ENCODE peak calls at places on chromosomes 6 and 20, in seven cellular contexts. S, I, E, R, L, H and B are unnamed samples.
A peak's percentile ranks its signal among the peaks of the same experiment; 100 is the strongest.

GRCh38 chr6:127737009-127737486 is 160.1 kb downstream of the C6orf58 start:
- DNase-seq in S (peak; percentile 63), I (peak; percentile 74), E (no peak), R (peak; percentile 44), L (peak; percentile 89), H (peak; percentile 43), B (peak; percentile 25)

GRCh38 chr6:72857791-72858190 is 235.9 kb downstream of the KCNQ5 start:
- DNase-seq in S (no peak), I (no peak), E (no peak), R (peak; percentile 45), L (peak; percentile 36), H (no peak), B (no peak)

GRCh38 chr6:45265246-45265645 is 62.9 kb upstream of the RUNX2 start:
- DNase-seq in S (no peak), I (no peak), E (no peak), R (no peak), L (peak; percentile 18), H (no peak), B (no peak)

GRCh38 chr6:155103816-155104366 is 108.8 kb downstream of the TIAM2 start:
- DNase-seq in S (no peak), I (no peak), E (no peak), R (peak; percentile 62), L (peak; percentile 35), H (no peak), B (no peak)

GRCh38 chr20:16005612-16006493 is 567.4 kb downstream of the KIF16B start:
- DNase-seq in S (no peak), I (no peak), E (no peak), R (no peak), L (no peak), H (no peak), B (no peak)

GRCh38 chr20:29497261-29497671 is 1760.2 kb upstream of the DEFB115 start:
- DNase-seq in S (peak; percentile 8), I (no peak), E (no peak), R (no peak), L (peak; percentile 52), H (peak; percentile 12), B (no peak)

GRCh38 chr20:14264869-14265268 is 72.5 kb downstream of the FLRT3 start:
- DNase-seq in S (no peak), I (no peak), E (no peak), R (no peak), L (peak; percentile 71), H (no peak), B (peak; percentile 7)

GRCh38 chr6:41570270-41570615 is 24.1 kb downstream of the FOXP4 start:
- DNase-seq in S (no peak), I (no peak), E (no peak), R (no peak), L (no peak), H (no peak), B (no peak)

GRCh38 chr6:150767585-150768164 is 97.8 kb upstream of the MTHFD1L start:
- DNase-seq in S (no peak), I (no peak), E (no peak), R (peak; percentile 74), L (peak; percentile 64), H (no peak), B (no peak)

GRCh38 chr6:160972111-160972510 is 19.5 kb upstream of the MAP3K4 start:
- DNase-seq in S (no peak), I (no peak), E (no peak), R (peak; percentile 98), L (peak; percentile 97), H (peak; percentile 95), B (no peak)

GRCh38 chr20:19964289-19965263 is 52.6 kb upstream of the NAA20 start:
- DNase-seq in S (no peak), I (no peak), E (no peak), R (peak; percentile 84), L (peak; percentile 95), H (peak; percentile 67), B (peak; percentile 78)

GRCh38 chr6:107805504-107805903 is 18.6 kb downstream of the SCML4 start:
- DNase-seq in S (no peak), I (no peak), E (no peak), R (no peak), L (no peak), H (no peak), B (no peak)

GRCh38 chr6:53517021-53517420 is 27.9 kb downstream of the GCLC start:
- DNase-seq in S (no peak), I (no peak), E (no peak), R (no peak), L (peak; percentile 19), H (no peak), B (peak; percentile 48)

GRCh38 chr6:140314675-140315074 is 940.2 kb upstream of the CITED2 start:
- DNase-seq in S (no peak), I (no peak), E (no peak), R (no peak), L (no peak), H (no peak), B (no peak)

GRCh38 chr6:150336299-150336698 is 32.5 kb upstream of the IYD start:
- DNase-seq in S (no peak), I (peak; percentile 23), E (no peak), R (peak; percentile 90), L (peak; percentile 20), H (no peak), B (no peak)

GRCh38 chr20:8801686-8802085 is 267.2 kb upstream of the PLCB4 start:
- DNase-seq in S (no peak), I (no peak), E (no peak), R (no peak), L (no peak), H (no peak), B (no peak)

GRCh38 chr20:49570828-49571552 is 3.1 kb upstream of the PTGIS start:
- DNase-seq in S (no peak), I (no peak), E (no peak), R (peak; percentile 85), L (peak; percentile 47), H (no peak), B (no peak)

GRCh38 chr6:2264932-2265331 is 19.5 kb upstream of the GMDS start:
- DNase-seq in S (no peak), I (no peak), E (no peak), R (peak; percentile 44), L (peak; percentile 60), H (no peak), B (no peak)

GRCh38 chr6:165616116-165616515 is 46.9 kb downstream of the PDE10A start:
- DNase-seq in S (no peak), I (no peak), E (no peak), R (no peak), L (peak; percentile 88), H (peak; percentile 75), B (no peak)

GRCh38 chr6:169174516-169175359 is 78.9 kb downstream of the THBS2 start:
- DNase-seq in S (no peak), I (no peak), E (no peak), R (no peak), L (no peak), H (no peak), B (no peak)

GRCh38 chr20:44129996-44130718 is 56.8 kb downstream of the JPH2 start:
- DNase-seq in S (no peak), I (no peak), E (no peak), R (peak; percentile 53), L (no peak), H (no peak), B (no peak)

GRCh38 chr6:35214869-35215664 is 1.3 kb downstream of the SCUBE3 start:
- DNase-seq in S (no peak), I (no peak), E (no peak), R (no peak), L (no peak), H (no peak), B (no peak)

GRCh38 chr6:108383967-108384366 is 89.1 kb downstream of the AFG1L start:
- DNase-seq in S (no peak), I (no peak), E (no peak), R (no peak), L (no peak), H (no peak), B (no peak)

GRCh38 chr20:48205786-48206185 is 420.5 kb upstream of the SULF2 start:
- DNase-seq in S (no peak), I (no peak), E (no peak), R (no peak), L (no peak), H (no peak), B (no peak)

GRCh38 chr6:72798196-72798595 is 176.3 kb downstream of the KCNQ5 start:
- DNase-seq in S (no peak), I (no peak), E (no peak), R (peak; percentile 65), L (peak; percentile 20), H (peak; percentile 40), B (no peak)

GRCh38 chr20:45157977-45158376 is 16.7 kb upstream of the PI3 start:
- DNase-seq in S (no peak), I (peak; percentile 8), E (no peak), R (peak; percentile 81), L (peak; percentile 78), H (peak; percentile 83), B (no peak)

GRCh38 chr20:8362457-8362856 is 230.4 kb downstream of the PLCB1 start:
- DNase-seq in S (no peak), I (no peak), E (no peak), R (no peak), L (no peak), H (no peak), B (no peak)

GRCh38 chr6:68876792-68877493 is 241.9 kb downstream of the ADGRB3 start:
- DNase-seq in S (no peak), I (no peak), E (no peak), R (peak; percentile 6), L (peak; percentile 47), H (peak; percentile 3), B (peak; percentile 13)

GRCh38 chr6:144194293-144194828 is 44.0 kb downstream of the STX11 start:
- DNase-seq in S (no peak), I (no peak), E (no peak), R (no peak), L (peak; percentile 19), H (no peak), B (no peak)

GRCh38 chr20:19071442-19071717 is 141.1 kb upstream of the SLC24A3 start:
- DNase-seq in S (no peak), I (no peak), E (no peak), R (no peak), L (no peak), H (no peak), B (no peak)

GRCh38 chr20:61424628-61425420 is 172.8 kb downstream of the CDH4 start:
- DNase-seq in S (no peak), I (no peak), E (no peak), R (no peak), L (no peak), H (no peak), B (no peak)

GRCh38 chr6:25053875-25054371 is 118.2 kb upstream of the RIPOR2 start:
- DNase-seq in S (no peak), I (no peak), E (no peak), R (peak; percentile 88), L (peak; percentile 80), H (peak; percentile 74), B (no peak)

GRCh38 chr6:148518371-148519156 is 175.9 kb downstream of the SASH1 start:
- DNase-seq in S (no peak), I (no peak), E (no peak), R (no peak), L (no peak), H (no peak), B (no peak)

GRCh38 chr6:81876977-81877376 is 124.5 kb upstream of the TENT5A start:
- DNase-seq in S (no peak), I (no peak), E (no peak), R (peak; percentile 65), L (no peak), H (no peak), B (no peak)

GRCh38 chr6:81366970-81367369 is 385.5 kb downstream of the TENT5A start:
- DNase-seq in S (no peak), I (no peak), E (no peak), R (no peak), L (no peak), H (no peak), B (no peak)

GRCh38 chr20:14568701-14569100 is 231.3 kb upstream of the FLRT3 start:
- DNase-seq in S (no peak), I (no peak), E (no peak), R (no peak), L (no peak), H (no peak), B (no peak)

GRCh38 chr6:121791396-121792315 is 356.2 kb downstream of the GJA1 start:
- DNase-seq in S (no peak), I (no peak), E (no peak), R (no peak), L (peak; percentile 46), H (peak; percentile 70), B (no peak)

GRCh38 chr6:107132330-107132954 is 17.1 kb upstream of the BEND3 start:
- DNase-seq in S (peak; percentile 31), I (peak; percentile 19), E (no peak), R (no peak), L (peak; percentile 52), H (no peak), B (no peak)